ENCODE peak calls at places on chromosome 2, in five cellular contexts. A is activated gamma-delta T cell; D is M059J; M is A673; H is stimulated activated naive CD4-positive, alpha-beta T cell. S is an unnamed sample.

GRCh38 chr2:170202437-170202836 is 24.5 kb downstream of the MYO3B start:
- DNase-seq in A (no peak), D (no peak), M (no peak), H (no peak), S (no peak)

GRCh38 chr2:233976690-233977294 is 59.6 kb downstream of the TRPM8 start:
- DNase-seq in A (no peak), D (peak; percentile 81), M (peak; percentile 67), H (peak; percentile 65), S (peak; percentile 88)

GRCh38 chr2:151334082-151334815 is 23.1 kb upstream of the TNFAIP6 start:
- DNase-seq in A (no peak), D (peak; percentile 87), M (peak; percentile 75), H (no peak), S (no peak)

GRCh38 chr2:181430406-181431199 is 26.6 kb upstream of the ITGA4 start:
- DNase-seq in A (no peak), D (peak; percentile 26), M (peak; percentile 54), H (peak; percentile 15), S (peak; percentile 29)

GRCh38 chr2:213150315-213150951 is 979 bp downstream of the IKZF2 start:
- DNase-seq in A (no peak), D (peak; percentile 64), M (peak; percentile 51), H (no peak), S (peak; percentile 28)

GRCh38 chr2:218896501-218897393 is 16.1 kb downstream of the WNT10A start:
- DNase-seq in A (peak; percentile 83), D (peak; percentile 89), M (peak; percentile 48), H (peak; percentile 73), S (no peak)

GRCh38 chr2:78202986-78203670 is 681.0 kb upstream of the LRRTM4 start:
- DNase-seq in A (no peak), D (peak; percentile 74), M (peak; percentile 26), H (no peak), S (no peak)

GRCh38 chr2:19086351-19086750 is 272.1 kb downstream of the OSR1 start:
- DNase-seq in A (no peak), D (no peak), M (no peak), H (no peak), S (no peak)

GRCh38 chr2:128531856-128532255 is 213.2 kb upstream of the HS6ST1 start:
- DNase-seq in A (no peak), D (no peak), M (peak; percentile 21), H (no peak), S (peak; percentile 22)

GRCh38 chr2:55957142-55957541 is 33.6 kb upstream of the EFEMP1 start:
- DNase-seq in A (no peak), D (no peak), M (no peak), H (no peak), S (no peak)